ENCODE peak calls at places on chromosome 1, in eight cellular contexts. One of them, this sample, is unnamed.

GRCh38 chr1:178379807-178380206 is 117.0 kb downstream of the CLEC20A start:
- DNase-seq in cardiac fibroblast: no peak
- DNase-seq in transverse colon: no peak
- DNase-seq in activated naive CD8-positive, alpha-beta T cell treated with anti-CD3 and anti-CD28 coated beads, Interleukin-2, amount 10 ng/mL, durations not matched to agents 7 days and 5 days: no peak
- DNase-seq in adipocyte: no peak
- DNase-seq in body of pancreas: no peak
- DNase-seq in activated CD4-positive, alpha-beta T cell treated with anti-CD3 and anti-CD28 coated beads, Interleukin-2, amount 50 U/mL, for 1 hour: no peak
- DNase-seq in neural crest cell: peak
- DNase-seq in this sample: no peak

GRCh38 chr1:87949711-87950110 is 621.0 kb downstream of the LMO4 start:
- DNase-seq in cardiac fibroblast: no peak
- DNase-seq in transverse colon: no peak
- DNase-seq in activated naive CD8-positive, alpha-beta T cell treated with anti-CD3 and anti-CD28 coated beads, Interleukin-2, amount 10 ng/mL, durations not matched to agents 7 days and 5 days: no peak
- DNase-seq in adipocyte: no peak
- DNase-seq in body of pancreas: no peak
- DNase-seq in activated CD4-positive, alpha-beta T cell treated with anti-CD3 and anti-CD28 coated beads, Interleukin-2, amount 50 U/mL, for 1 hour: no peak
- DNase-seq in neural crest cell: no peak
- DNase-seq in this sample: no peak

GRCh38 chr1:54335396-54336056 is 70.7 kb downstream of the SSBP3 start:
- DNase-seq in cardiac fibroblast: peak
- DNase-seq in transverse colon: peak
- DNase-seq in activated naive CD8-positive, alpha-beta T cell treated with anti-CD3 and anti-CD28 coated beads, Interleukin-2, amount 10 ng/mL, durations not matched to agents 7 days and 5 days: no peak
- DNase-seq in adipocyte: peak
- DNase-seq in body of pancreas: peak
- DNase-seq in activated CD4-positive, alpha-beta T cell treated with anti-CD3 and anti-CD28 coated beads, Interleukin-2, amount 50 U/mL, for 1 hour: no peak
- DNase-seq in neural crest cell: no peak
- DNase-seq in this sample: no peak

GRCh38 chr1:90996742-90997413 is 25.0 kb downstream of the ZNF644 start:
- DNase-seq in cardiac fibroblast: no peak
- DNase-seq in transverse colon: no peak
- DNase-seq in activated naive CD8-positive, alpha-beta T cell treated with anti-CD3 and anti-CD28 coated beads, Interleukin-2, amount 10 ng/mL, durations not matched to agents 7 days and 5 days: no peak
- DNase-seq in adipocyte: no peak
- DNase-seq in body of pancreas: no peak
- DNase-seq in activated CD4-positive, alpha-beta T cell treated with anti-CD3 and anti-CD28 coated beads, Interleukin-2, amount 50 U/mL, for 1 hour: no peak
- DNase-seq in neural crest cell: no peak
- DNase-seq in this sample: no peak

GRCh38 chr1:200179126-200179780 is 151.7 kb downstream of the NR5A2 start:
- DNase-seq in cardiac fibroblast: peak
- DNase-seq in transverse colon: no peak
- DNase-seq in activated naive CD8-positive, alpha-beta T cell treated with anti-CD3 and anti-CD28 coated beads, Interleukin-2, amount 10 ng/mL, durations not matched to agents 7 days and 5 days: no peak
- DNase-seq in adipocyte: peak
- DNase-seq in body of pancreas: peak
- DNase-seq in activated CD4-positive, alpha-beta T cell treated with anti-CD3 and anti-CD28 coated beads, Interleukin-2, amount 50 U/mL, for 1 hour: no peak
- DNase-seq in neural crest cell: no peak
- DNase-seq in this sample: peak

GRCh38 chr1:245802941-245803665 is 648.3 kb downstream of the KIF26B start:
- DNase-seq in cardiac fibroblast: no peak
- DNase-seq in transverse colon: no peak
- DNase-seq in activated naive CD8-positive, alpha-beta T cell treated with anti-CD3 and anti-CD28 coated beads, Interleukin-2, amount 10 ng/mL, durations not matched to agents 7 days and 5 days: no peak
- DNase-seq in adipocyte: no peak
- DNase-seq in body of pancreas: no peak
- DNase-seq in activated CD4-positive, alpha-beta T cell treated with anti-CD3 and anti-CD28 coated beads, Interleukin-2, amount 50 U/mL, for 1 hour: no peak
- DNase-seq in neural crest cell: no peak
- DNase-seq in this sample: no peak

GRCh38 chr1:169110265-169110664 is 3.8 kb downstream of the ATP1B1 start:
- DNase-seq in cardiac fibroblast: no peak
- DNase-seq in transverse colon: no peak
- DNase-seq in activated naive CD8-positive, alpha-beta T cell treated with anti-CD3 and anti-CD28 coated beads, Interleukin-2, amount 10 ng/mL, durations not matched to agents 7 days and 5 days: no peak
- DNase-seq in adipocyte: no peak
- DNase-seq in body of pancreas: no peak
- DNase-seq in activated CD4-positive, alpha-beta T cell treated with anti-CD3 and anti-CD28 coated beads, Interleukin-2, amount 50 U/mL, for 1 hour: no peak
- DNase-seq in neural crest cell: no peak
- DNase-seq in this sample: no peak

GRCh38 chr1:192631749-192632148 is 4.2 kb upstream of the RGS13 start:
- DNase-seq in cardiac fibroblast: no peak
- DNase-seq in transverse colon: no peak
- DNase-seq in activated naive CD8-positive, alpha-beta T cell treated with anti-CD3 and anti-CD28 coated beads, Interleukin-2, amount 10 ng/mL, durations not matched to agents 7 days and 5 days: no peak
- DNase-seq in adipocyte: no peak
- DNase-seq in body of pancreas: no peak
- DNase-seq in activated CD4-positive, alpha-beta T cell treated with anti-CD3 and anti-CD28 coated beads, Interleukin-2, amount 50 U/mL, for 1 hour: no peak
- DNase-seq in neural crest cell: no peak
- DNase-seq in this sample: no peak

GRCh38 chr1:21655748-21656147 is 13.4 kb downstream of the RAP1GAP start:
- DNase-seq in cardiac fibroblast: no peak
- DNase-seq in transverse colon: no peak
- DNase-seq in activated naive CD8-positive, alpha-beta T cell treated with anti-CD3 and anti-CD28 coated beads, Interleukin-2, amount 10 ng/mL, durations not matched to agents 7 days and 5 days: no peak
- DNase-seq in adipocyte: no peak
- DNase-seq in body of pancreas: no peak
- DNase-seq in activated CD4-positive, alpha-beta T cell treated with anti-CD3 and anti-CD28 coated beads, Interleukin-2, amount 50 U/mL, for 1 hour: no peak
- DNase-seq in neural crest cell: no peak
- DNase-seq in this sample: no peak

GRCh38 chr1:219085988-219086387 is 87.7 kb upstream of the LYPLAL1 start:
- DNase-seq in cardiac fibroblast: peak
- DNase-seq in transverse colon: no peak
- DNase-seq in activated naive CD8-positive, alpha-beta T cell treated with anti-CD3 and anti-CD28 coated beads, Interleukin-2, amount 10 ng/mL, durations not matched to agents 7 days and 5 days: no peak
- DNase-seq in adipocyte: peak
- DNase-seq in body of pancreas: no peak
- DNase-seq in activated CD4-positive, alpha-beta T cell treated with anti-CD3 and anti-CD28 coated beads, Interleukin-2, amount 50 U/mL, for 1 hour: no peak
- DNase-seq in neural crest cell: no peak
- DNase-seq in this sample: no peak

GRCh38 chr1:86352096-86352495 is 44.0 kb downstream of the ODF2L start:
- DNase-seq in cardiac fibroblast: peak
- DNase-seq in transverse colon: no peak
- DNase-seq in activated naive CD8-positive, alpha-beta T cell treated with anti-CD3 and anti-CD28 coated beads, Interleukin-2, amount 10 ng/mL, durations not matched to agents 7 days and 5 days: no peak
- DNase-seq in adipocyte: peak
- DNase-seq in body of pancreas: no peak
- DNase-seq in activated CD4-positive, alpha-beta T cell treated with anti-CD3 and anti-CD28 coated beads, Interleukin-2, amount 50 U/mL, for 1 hour: no peak
- DNase-seq in neural crest cell: no peak
- DNase-seq in this sample: no peak

GRCh38 chr1:68819190-68819829 is 322.4 kb upstream of the DEPDC1 start:
- DNase-seq in cardiac fibroblast: peak
- DNase-seq in transverse colon: no peak
- DNase-seq in activated naive CD8-positive, alpha-beta T cell treated with anti-CD3 and anti-CD28 coated beads, Interleukin-2, amount 10 ng/mL, durations not matched to agents 7 days and 5 days: no peak
- DNase-seq in adipocyte: peak
- DNase-seq in body of pancreas: no peak
- DNase-seq in activated CD4-positive, alpha-beta T cell treated with anti-CD3 and anti-CD28 coated beads, Interleukin-2, amount 50 U/mL, for 1 hour: no peak
- DNase-seq in neural crest cell: no peak
- DNase-seq in this sample: no peak

GRCh38 chr1:8025061-8025670 is 943 bp downstream of the ERRFI1 start:
- DNase-seq in cardiac fibroblast: no peak
- DNase-seq in transverse colon: no peak
- DNase-seq in activated naive CD8-positive, alpha-beta T cell treated with anti-CD3 and anti-CD28 coated beads, Interleukin-2, amount 10 ng/mL, durations not matched to agents 7 days and 5 days: no peak
- DNase-seq in adipocyte: peak
- DNase-seq in body of pancreas: no peak
- DNase-seq in activated CD4-positive, alpha-beta T cell treated with anti-CD3 and anti-CD28 coated beads, Interleukin-2, amount 50 U/mL, for 1 hour: no peak
- DNase-seq in neural crest cell: no peak
- DNase-seq in this sample: no peak

GRCh38 chr1:158145173-158145719 is 35.4 kb upstream of the CD1D start:
- DNase-seq in cardiac fibroblast: peak
- DNase-seq in transverse colon: no peak
- DNase-seq in activated naive CD8-positive, alpha-beta T cell treated with anti-CD3 and anti-CD28 coated beads, Interleukin-2, amount 10 ng/mL, durations not matched to agents 7 days and 5 days: no peak
- DNase-seq in adipocyte: peak
- DNase-seq in body of pancreas: peak
- DNase-seq in activated CD4-positive, alpha-beta T cell treated with anti-CD3 and anti-CD28 coated beads, Interleukin-2, amount 50 U/mL, for 1 hour: no peak
- DNase-seq in neural crest cell: no peak
- DNase-seq in this sample: no peak

GRCh38 chr1:214516434-214517326 is 34.7 kb downstream of the PTPN14 start:
- DNase-seq in cardiac fibroblast: no peak
- DNase-seq in transverse colon: no peak
- DNase-seq in activated naive CD8-positive, alpha-beta T cell treated with anti-CD3 and anti-CD28 coated beads, Interleukin-2, amount 10 ng/mL, durations not matched to agents 7 days and 5 days: no peak
- DNase-seq in adipocyte: no peak
- DNase-seq in body of pancreas: no peak
- DNase-seq in activated CD4-positive, alpha-beta T cell treated with anti-CD3 and anti-CD28 coated beads, Interleukin-2, amount 50 U/mL, for 1 hour: no peak
- DNase-seq in neural crest cell: no peak
- DNase-seq in this sample: no peak

GRCh38 chr1:39632491-39633417 is 6.7 kb downstream of the HEYL start:
- DNase-seq in cardiac fibroblast: peak
- DNase-seq in transverse colon: peak
- DNase-seq in activated naive CD8-positive, alpha-beta T cell treated with anti-CD3 and anti-CD28 coated beads, Interleukin-2, amount 10 ng/mL, durations not matched to agents 7 days and 5 days: no peak
- DNase-seq in adipocyte: peak
- DNase-seq in body of pancreas: peak
- DNase-seq in activated CD4-positive, alpha-beta T cell treated with anti-CD3 and anti-CD28 coated beads, Interleukin-2, amount 50 U/mL, for 1 hour: no peak
- DNase-seq in neural crest cell: peak
- DNase-seq in this sample: no peak

GRCh38 chr1:189962171-189962570 is 515.5 kb downstream of the BRINP3 start:
- DNase-seq in cardiac fibroblast: peak
- DNase-seq in transverse colon: no peak
- DNase-seq in activated naive CD8-positive, alpha-beta T cell treated with anti-CD3 and anti-CD28 coated beads, Interleukin-2, amount 10 ng/mL, durations not matched to agents 7 days and 5 days: no peak
- DNase-seq in adipocyte: peak
- DNase-seq in body of pancreas: no peak
- DNase-seq in activated CD4-positive, alpha-beta T cell treated with anti-CD3 and anti-CD28 coated beads, Interleukin-2, amount 50 U/mL, for 1 hour: no peak
- DNase-seq in neural crest cell: no peak
- DNase-seq in this sample: no peak

GRCh38 chr1:67812225-67812624 is 21.0 kb downstream of the GNG12 start:
- DNase-seq in cardiac fibroblast: no peak
- DNase-seq in transverse colon: no peak
- DNase-seq in activated naive CD8-positive, alpha-beta T cell treated with anti-CD3 and anti-CD28 coated beads, Interleukin-2, amount 10 ng/mL, durations not matched to agents 7 days and 5 days: no peak
- DNase-seq in adipocyte: no peak
- DNase-seq in body of pancreas: no peak
- DNase-seq in activated CD4-positive, alpha-beta T cell treated with anti-CD3 and anti-CD28 coated beads, Interleukin-2, amount 50 U/mL, for 1 hour: no peak
- DNase-seq in neural crest cell: no peak
- DNase-seq in this sample: no peak

GRCh38 chr1:202362212-202362611 is 13.7 kb downstream of the PPP1R12B start:
- DNase-seq in cardiac fibroblast: no peak
- DNase-seq in transverse colon: no peak
- DNase-seq in activated naive CD8-positive, alpha-beta T cell treated with anti-CD3 and anti-CD28 coated beads, Interleukin-2, amount 10 ng/mL, durations not matched to agents 7 days and 5 days: no peak
- DNase-seq in adipocyte: no peak
- DNase-seq in body of pancreas: no peak
- DNase-seq in activated CD4-positive, alpha-beta T cell treated with anti-CD3 and anti-CD28 coated beads, Interleukin-2, amount 50 U/mL, for 1 hour: no peak
- DNase-seq in neural crest cell: no peak
- DNase-seq in this sample: no peak

GRCh38 chr1:232110281-232111090 is 483.9 kb downstream of the DISC1 start:
- DNase-seq in cardiac fibroblast: peak
- DNase-seq in transverse colon: no peak
- DNase-seq in activated naive CD8-positive, alpha-beta T cell treated with anti-CD3 and anti-CD28 coated beads, Interleukin-2, amount 10 ng/mL, durations not matched to agents 7 days and 5 days: no peak
- DNase-seq in adipocyte: peak
- DNase-seq in body of pancreas: no peak
- DNase-seq in activated CD4-positive, alpha-beta T cell treated with anti-CD3 and anti-CD28 coated beads, Interleukin-2, amount 50 U/mL, for 1 hour: no peak
- DNase-seq in neural crest cell: peak
- DNase-seq in this sample: peak

GRCh38 chr1:85502625-85503083 is 37.7 kb upstream of the DDAH1 start:
- DNase-seq in cardiac fibroblast: peak
- DNase-seq in transverse colon: peak
- DNase-seq in activated naive CD8-positive, alpha-beta T cell treated with anti-CD3 and anti-CD28 coated beads, Interleukin-2, amount 10 ng/mL, durations not matched to agents 7 days and 5 days: no peak
- DNase-seq in adipocyte: peak
- DNase-seq in body of pancreas: peak
- DNase-seq in activated CD4-positive, alpha-beta T cell treated with anti-CD3 and anti-CD28 coated beads, Interleukin-2, amount 50 U/mL, for 1 hour: no peak
- DNase-seq in neural crest cell: peak
- DNase-seq in this sample: peak

GRCh38 chr1:224298344-224299330 is 31.3 kb downstream of the NVL start:
- DNase-seq in cardiac fibroblast: no peak
- DNase-seq in transverse colon: peak
- DNase-seq in activated naive CD8-positive, alpha-beta T cell treated with anti-CD3 and anti-CD28 coated beads, Interleukin-2, amount 10 ng/mL, durations not matched to agents 7 days and 5 days: no peak
- DNase-seq in adipocyte: no peak
- DNase-seq in body of pancreas: no peak
- DNase-seq in activated CD4-positive, alpha-beta T cell treated with anti-CD3 and anti-CD28 coated beads, Interleukin-2, amount 50 U/mL, for 1 hour: no peak
- DNase-seq in neural crest cell: no peak
- DNase-seq in this sample: no peak

GRCh38 chr1:12204140-12204539 is 25.7 kb upstream of the VPS13D start:
- DNase-seq in cardiac fibroblast: no peak
- DNase-seq in transverse colon: no peak
- DNase-seq in activated naive CD8-positive, alpha-beta T cell treated with anti-CD3 and anti-CD28 coated beads, Interleukin-2, amount 10 ng/mL, durations not matched to agents 7 days and 5 days: no peak
- DNase-seq in adipocyte: no peak
- DNase-seq in body of pancreas: no peak
- DNase-seq in activated CD4-positive, alpha-beta T cell treated with anti-CD3 and anti-CD28 coated beads, Interleukin-2, amount 50 U/mL, for 1 hour: no peak
- DNase-seq in neural crest cell: no peak
- DNase-seq in this sample: no peak

GRCh38 chr1:53559854-53560571 is 100.8 kb downstream of the DMRTB1 start:
- DNase-seq in cardiac fibroblast: no peak
- DNase-seq in transverse colon: peak
- DNase-seq in activated naive CD8-positive, alpha-beta T cell treated with anti-CD3 and anti-CD28 coated beads, Interleukin-2, amount 10 ng/mL, durations not matched to agents 7 days and 5 days: peak
- DNase-seq in adipocyte: no peak
- DNase-seq in body of pancreas: no peak
- DNase-seq in activated CD4-positive, alpha-beta T cell treated with anti-CD3 and anti-CD28 coated beads, Interleukin-2, amount 50 U/mL, for 1 hour: no peak
- DNase-seq in neural crest cell: no peak
- DNase-seq in this sample: no peak

GRCh38 chr1:225480825-225481434 is 53.1 kb upstream of the LBR start:
- DNase-seq in cardiac fibroblast: peak
- DNase-seq in transverse colon: peak
- DNase-seq in activated naive CD8-positive, alpha-beta T cell treated with anti-CD3 and anti-CD28 coated beads, Interleukin-2, amount 10 ng/mL, durations not matched to agents 7 days and 5 days: peak
- DNase-seq in adipocyte: peak
- DNase-seq in body of pancreas: peak
- DNase-seq in activated CD4-positive, alpha-beta T cell treated with anti-CD3 and anti-CD28 coated beads, Interleukin-2, amount 50 U/mL, for 1 hour: peak
- DNase-seq in neural crest cell: peak
- DNase-seq in this sample: no peak

GRCh38 chr1:2347907-2348306 is 43.4 kb downstream of the MORN1 start:
- DNase-seq in cardiac fibroblast: no peak
- DNase-seq in transverse colon: no peak
- DNase-seq in activated naive CD8-positive, alpha-beta T cell treated with anti-CD3 and anti-CD28 coated beads, Interleukin-2, amount 10 ng/mL, durations not matched to agents 7 days and 5 days: no peak
- DNase-seq in adipocyte: no peak
- DNase-seq in body of pancreas: no peak
- DNase-seq in activated CD4-positive, alpha-beta T cell treated with anti-CD3 and anti-CD28 coated beads, Interleukin-2, amount 50 U/mL, for 1 hour: no peak
- DNase-seq in neural crest cell: no peak
- DNase-seq in this sample: no peak

GRCh38 chr1:201347498-201348210 is 29.8 kb downstream of the TNNT2 start:
- DNase-seq in cardiac fibroblast: no peak
- DNase-seq in transverse colon: no peak
- DNase-seq in activated naive CD8-positive, alpha-beta T cell treated with anti-CD3 and anti-CD28 coated beads, Interleukin-2, amount 10 ng/mL, durations not matched to agents 7 days and 5 days: no peak
- DNase-seq in adipocyte: no peak
- DNase-seq in body of pancreas: no peak
- DNase-seq in activated CD4-positive, alpha-beta T cell treated with anti-CD3 and anti-CD28 coated beads, Interleukin-2, amount 50 U/mL, for 1 hour: no peak
- DNase-seq in neural crest cell: no peak
- DNase-seq in this sample: no peak

GRCh38 chr1:30718636-30719405 is 4.6 kb downstream of the MATN1 start:
- DNase-seq in cardiac fibroblast: peak
- DNase-seq in transverse colon: peak
- DNase-seq in activated naive CD8-positive, alpha-beta T cell treated with anti-CD3 and anti-CD28 coated beads, Interleukin-2, amount 10 ng/mL, durations not matched to agents 7 days and 5 days: peak
- DNase-seq in adipocyte: peak
- DNase-seq in body of pancreas: peak
- DNase-seq in activated CD4-positive, alpha-beta T cell treated with anti-CD3 and anti-CD28 coated beads, Interleukin-2, amount 50 U/mL, for 1 hour: peak
- DNase-seq in neural crest cell: peak
- DNase-seq in this sample: no peak

GRCh38 chr1:188129856-188130838 is 1301.4 kb downstream of the PLA2G4A start:
- DNase-seq in cardiac fibroblast: peak
- DNase-seq in transverse colon: no peak
- DNase-seq in activated naive CD8-positive, alpha-beta T cell treated with anti-CD3 and anti-CD28 coated beads, Interleukin-2, amount 10 ng/mL, durations not matched to agents 7 days and 5 days: no peak
- DNase-seq in adipocyte: no peak
- DNase-seq in body of pancreas: no peak
- DNase-seq in activated CD4-positive, alpha-beta T cell treated with anti-CD3 and anti-CD28 coated beads, Interleukin-2, amount 50 U/mL, for 1 hour: no peak
- DNase-seq in neural crest cell: no peak
- DNase-seq in this sample: no peak

GRCh38 chr1:112541299-112541698 is 32.5 kb downstream of the WNT2B start:
- DNase-seq in cardiac fibroblast: no peak
- DNase-seq in transverse colon: no peak
- DNase-seq in activated naive CD8-positive, alpha-beta T cell treated with anti-CD3 and anti-CD28 coated beads, Interleukin-2, amount 10 ng/mL, durations not matched to agents 7 days and 5 days: no peak
- DNase-seq in adipocyte: no peak
- DNase-seq in body of pancreas: no peak
- DNase-seq in activated CD4-positive, alpha-beta T cell treated with anti-CD3 and anti-CD28 coated beads, Interleukin-2, amount 50 U/mL, for 1 hour: no peak
- DNase-seq in neural crest cell: no peak
- DNase-seq in this sample: no peak

GRCh38 chr1:66731462-66731861 is 20.8 kb upstream of the DYNLT5 start:
- DNase-seq in cardiac fibroblast: no peak
- DNase-seq in transverse colon: no peak
- DNase-seq in activated naive CD8-positive, alpha-beta T cell treated with anti-CD3 and anti-CD28 coated beads, Interleukin-2, amount 10 ng/mL, durations not matched to agents 7 days and 5 days: no peak
- DNase-seq in adipocyte: no peak
- DNase-seq in body of pancreas: no peak
- DNase-seq in activated CD4-positive, alpha-beta T cell treated with anti-CD3 and anti-CD28 coated beads, Interleukin-2, amount 50 U/mL, for 1 hour: no peak
- DNase-seq in neural crest cell: no peak
- DNase-seq in this sample: no peak

GRCh38 chr1:40267767-40268187 is 9.7 kb downstream of the ZMPSTE24 start:
- DNase-seq in cardiac fibroblast: peak
- DNase-seq in transverse colon: no peak
- DNase-seq in activated naive CD8-positive, alpha-beta T cell treated with anti-CD3 and anti-CD28 coated beads, Interleukin-2, amount 10 ng/mL, durations not matched to agents 7 days and 5 days: no peak
- DNase-seq in adipocyte: peak
- DNase-seq in body of pancreas: peak
- DNase-seq in activated CD4-positive, alpha-beta T cell treated with anti-CD3 and anti-CD28 coated beads, Interleukin-2, amount 50 U/mL, for 1 hour: no peak
- DNase-seq in neural crest cell: no peak
- DNase-seq in this sample: no peak

GRCh38 chr1:32611859-32612188 is 38.5 kb downstream of the ZBTB8OS start:
- DNase-seq in cardiac fibroblast: no peak
- DNase-seq in transverse colon: no peak
- DNase-seq in activated naive CD8-positive, alpha-beta T cell treated with anti-CD3 and anti-CD28 coated beads, Interleukin-2, amount 10 ng/mL, durations not matched to agents 7 days and 5 days: no peak
- DNase-seq in adipocyte: no peak
- DNase-seq in body of pancreas: no peak
- DNase-seq in activated CD4-positive, alpha-beta T cell treated with anti-CD3 and anti-CD28 coated beads, Interleukin-2, amount 50 U/mL, for 1 hour: no peak
- DNase-seq in neural crest cell: no peak
- DNase-seq in this sample: no peak

GRCh38 chr1:21439721-21440629 is at the start of gene NBPF3:
- DNase-seq in cardiac fibroblast: peak
- DNase-seq in transverse colon: peak
- DNase-seq in activated naive CD8-positive, alpha-beta T cell treated with anti-CD3 and anti-CD28 coated beads, Interleukin-2, amount 10 ng/mL, durations not matched to agents 7 days and 5 days: peak
- DNase-seq in adipocyte: peak
- DNase-seq in body of pancreas: peak
- DNase-seq in activated CD4-positive, alpha-beta T cell treated with anti-CD3 and anti-CD28 coated beads, Interleukin-2, amount 50 U/mL, for 1 hour: peak
- DNase-seq in neural crest cell: peak
- DNase-seq in this sample: peak